ENCODE peak calls at places on chromosomes 13 and 19, in eight cellular contexts. One of them, this sample, is unnamed.

GRCh38 chr13:31731923-31732322 is 7.4 kb upstream of the RXFP2 start:
- DNase-seq in NCI-H1092 treated with DMSO at 0.1 percent for 48 hours: no peak
- DNase-seq in myocyte: no peak
- DNase-seq in hippocampal formation: no peak
- DNase-seq in aorta: no peak
- DNase-seq in NCI-H2081: no peak
- DNase-seq in thoracic aorta: no peak
- DNase-seq in SJSA1: no peak
- DNase-seq in this sample: no peak

GRCh38 chr19:15463865-15464371 is 426 bp downstream of the RASAL3 start:
- DNase-seq in aorta: no peak
- DNase-seq in hippocampal formation: no peak
- DNase-seq in NCI-H1092 treated with DMSO at 0.1 percent for 48 hours: no peak
- DNase-seq in SJSA1: no peak
- DNase-seq in thoracic aorta: no peak
- DNase-seq in NCI-H2081: no peak
- DNase-seq in myocyte: no peak
- DNase-seq in this sample: no peak

GRCh38 chr13:112731667-112732616 is 42.1 kb downstream of the ATP11A start:
- DNase-seq in SJSA1: no peak
- DNase-seq in myocyte: no peak
- DNase-seq in NCI-H2081: no peak
- DNase-seq in NCI-H1092 treated with DMSO at 0.1 percent for 48 hours: no peak
- DNase-seq in aorta: no peak
- DNase-seq in hippocampal formation: no peak
- DNase-seq in thoracic aorta: no peak
- DNase-seq in this sample: no peak

GRCh38 chr19:30224689-30225606 is 147.2 kb upstream of the ZNF536 start:
- DNase-seq in NCI-H2081: no peak
- DNase-seq in hippocampal formation: peak
- DNase-seq in thoracic aorta: no peak
- DNase-seq in myocyte: peak
- DNase-seq in aorta: no peak
- DNase-seq in NCI-H1092 treated with DMSO at 0.1 percent for 48 hours: no peak
- DNase-seq in SJSA1: peak
- DNase-seq in this sample: peak

GRCh38 chr19:31339405-31339804 is 9.8 kb downstream of the TSHZ3 start:
- DNase-seq in NCI-H2081: no peak
- DNase-seq in hippocampal formation: no peak
- DNase-seq in NCI-H1092 treated with DMSO at 0.1 percent for 48 hours: no peak
- DNase-seq in aorta: no peak
- DNase-seq in myocyte: no peak
- DNase-seq in SJSA1: no peak
- DNase-seq in thoracic aorta: no peak
- DNase-seq in this sample: no peak

GRCh38 chr19:38990949-38991697 is 15.6 kb upstream of the FBXO17 start:
- DNase-seq in aorta: no peak
- DNase-seq in SJSA1: no peak
- DNase-seq in thoracic aorta: no peak
- DNase-seq in NCI-H2081: no peak
- DNase-seq in myocyte: peak
- DNase-seq in hippocampal formation: no peak
- DNase-seq in NCI-H1092 treated with DMSO at 0.1 percent for 48 hours: no peak
- DNase-seq in this sample: no peak

GRCh38 chr19:39200066-39200817 is 3.5 kb downstream of the NCCRP1 start:
- DNase-seq in NCI-H2081: no peak
- DNase-seq in hippocampal formation: no peak
- DNase-seq in NCI-H1092 treated with DMSO at 0.1 percent for 48 hours: no peak
- DNase-seq in aorta: no peak
- DNase-seq in myocyte: no peak
- DNase-seq in SJSA1: no peak
- DNase-seq in thoracic aorta: no peak
- DNase-seq in this sample: no peak

GRCh38 chr19:34254552-34255432 is at the start of gene GARRE1:
- DNase-seq in NCI-H2081: peak
- DNase-seq in SJSA1: peak
- DNase-seq in NCI-H1092 treated with DMSO at 0.1 percent for 48 hours: peak
- DNase-seq in thoracic aorta: no peak
- DNase-seq in myocyte: peak
- DNase-seq in hippocampal formation: peak
- DNase-seq in aorta: peak
- DNase-seq in this sample: peak

GRCh38 chr13:36030670-36031331 is 100.4 kb downstream of the DCLK1 start:
- DNase-seq in aorta: no peak
- DNase-seq in hippocampal formation: no peak
- DNase-seq in thoracic aorta: no peak
- DNase-seq in NCI-H1092 treated with DMSO at 0.1 percent for 48 hours: no peak
- DNase-seq in myocyte: peak
- DNase-seq in SJSA1: no peak
- DNase-seq in NCI-H2081: peak
- DNase-seq in this sample: no peak

GRCh38 chr13:26502826-26503225 is 54.7 kb upstream of the WASF3 start:
- DNase-seq in SJSA1: no peak
- DNase-seq in hippocampal formation: no peak
- DNase-seq in NCI-H1092 treated with DMSO at 0.1 percent for 48 hours: no peak
- DNase-seq in thoracic aorta: no peak
- DNase-seq in myocyte: peak
- DNase-seq in aorta: no peak
- DNase-seq in NCI-H2081: no peak
- DNase-seq in this sample: peak

GRCh38 chr13:45339867-45340266 is 1.1 kb downstream of the TPT1 start:
- DNase-seq in NCI-H2081: peak
- DNase-seq in aorta: no peak
- DNase-seq in NCI-H1092 treated with DMSO at 0.1 percent for 48 hours: no peak
- DNase-seq in SJSA1: no peak
- DNase-seq in thoracic aorta: no peak
- DNase-seq in myocyte: no peak
- DNase-seq in hippocampal formation: no peak
- DNase-seq in this sample: no peak

GRCh38 chr13:47310376-47310775 is 413.5 kb upstream of the HTR2A start:
- DNase-seq in myocyte: no peak
- DNase-seq in hippocampal formation: no peak
- DNase-seq in NCI-H1092 treated with DMSO at 0.1 percent for 48 hours: no peak
- DNase-seq in thoracic aorta: no peak
- DNase-seq in SJSA1: no peak
- DNase-seq in NCI-H2081: no peak
- DNase-seq in aorta: no peak
- DNase-seq in this sample: no peak

GRCh38 chr13:21079761-21080730 is 18.7 kb upstream of the LATS2 start:
- DNase-seq in hippocampal formation: no peak
- DNase-seq in thoracic aorta: no peak
- DNase-seq in NCI-H1092 treated with DMSO at 0.1 percent for 48 hours: no peak
- DNase-seq in aorta: no peak
- DNase-seq in NCI-H2081: no peak
- DNase-seq in myocyte: peak
- DNase-seq in SJSA1: peak
- DNase-seq in this sample: peak

GRCh38 chr19:50520822-50521465 is 7.2 kb upstream of the ASPDH start:
- DNase-seq in myocyte: no peak
- DNase-seq in NCI-H2081: no peak
- DNase-seq in SJSA1: no peak
- DNase-seq in aorta: peak
- DNase-seq in NCI-H1092 treated with DMSO at 0.1 percent for 48 hours: no peak
- DNase-seq in thoracic aorta: no peak
- DNase-seq in hippocampal formation: no peak
- DNase-seq in this sample: no peak

GRCh38 chr13:30409911-30410704 is 12.2 kb upstream of the UBE2L5 start:
- DNase-seq in NCI-H2081: no peak
- DNase-seq in NCI-H1092 treated with DMSO at 0.1 percent for 48 hours: no peak
- DNase-seq in SJSA1: peak
- DNase-seq in thoracic aorta: no peak
- DNase-seq in myocyte: peak
- DNase-seq in aorta: no peak
- DNase-seq in hippocampal formation: no peak
- DNase-seq in this sample: peak

GRCh38 chr13:113110852-113111315 is 5.3 kb downstream of the F7 start:
- DNase-seq in myocyte: no peak
- DNase-seq in NCI-H1092 treated with DMSO at 0.1 percent for 48 hours: no peak
- DNase-seq in SJSA1: no peak
- DNase-seq in hippocampal formation: no peak
- DNase-seq in thoracic aorta: no peak
- DNase-seq in NCI-H2081: no peak
- DNase-seq in aorta: peak
- DNase-seq in this sample: no peak

GRCh38 chr19:47232422-47233211 is 1.6 kb upstream of the BBC3 start:
- DNase-seq in SJSA1: peak
- DNase-seq in aorta: no peak
- DNase-seq in myocyte: peak
- DNase-seq in NCI-H2081: no peak
- DNase-seq in thoracic aorta: no peak
- DNase-seq in NCI-H1092 treated with DMSO at 0.1 percent for 48 hours: no peak
- DNase-seq in hippocampal formation: no peak
- DNase-seq in this sample: no peak

GRCh38 chr19:1238373-1239303 is 833 bp upstream of the CBARP start:
- DNase-seq in SJSA1: no peak
- DNase-seq in NCI-H1092 treated with DMSO at 0.1 percent for 48 hours: no peak
- DNase-seq in thoracic aorta: no peak
- DNase-seq in aorta: no peak
- DNase-seq in NCI-H2081: no peak
- DNase-seq in myocyte: no peak
- DNase-seq in hippocampal formation: no peak
- DNase-seq in this sample: no peak

GRCh38 chr19:23799321-23799720 is 40.6 kb upstream of the ZNF681 start:
- DNase-seq in NCI-H2081: peak
- DNase-seq in SJSA1: no peak
- DNase-seq in myocyte: peak
- DNase-seq in NCI-H1092 treated with DMSO at 0.1 percent for 48 hours: peak
- DNase-seq in hippocampal formation: no peak
- DNase-seq in aorta: no peak
- DNase-seq in thoracic aorta: no peak
- DNase-seq in this sample: no peak

GRCh38 chr13:31201341-31202024 is 1.7 kb downstream of the B3GLCT start:
- DNase-seq in SJSA1: peak
- DNase-seq in NCI-H2081: no peak
- DNase-seq in hippocampal formation: no peak
- DNase-seq in aorta: no peak
- DNase-seq in NCI-H1092 treated with DMSO at 0.1 percent for 48 hours: no peak
- DNase-seq in myocyte: peak
- DNase-seq in thoracic aorta: no peak
- DNase-seq in this sample: peak

GRCh38 chr19:46697142-46697960 is 19.6 kb downstream of the PRKD2 start:
- DNase-seq in aorta: peak
- DNase-seq in hippocampal formation: peak
- DNase-seq in myocyte: no peak
- DNase-seq in SJSA1: no peak
- DNase-seq in NCI-H2081: peak
- DNase-seq in NCI-H1092 treated with DMSO at 0.1 percent for 48 hours: no peak
- DNase-seq in thoracic aorta: peak
- DNase-seq in this sample: peak

GRCh38 chr13:33676700-33677048 is 141.3 kb upstream of the RFC3 start:
- DNase-seq in thoracic aorta: no peak
- DNase-seq in NCI-H1092 treated with DMSO at 0.1 percent for 48 hours: peak
- DNase-seq in SJSA1: peak
- DNase-seq in NCI-H2081: peak
- DNase-seq in hippocampal formation: no peak
- DNase-seq in aorta: no peak
- DNase-seq in myocyte: peak
- DNase-seq in this sample: peak

GRCh38 chr19:3668331-3669133 is 31.7 kb downstream of the PIP5K1C start:
- DNase-seq in NCI-H2081: no peak
- DNase-seq in myocyte: no peak
- DNase-seq in aorta: no peak
- DNase-seq in thoracic aorta: no peak
- DNase-seq in SJSA1: no peak
- DNase-seq in NCI-H1092 treated with DMSO at 0.1 percent for 48 hours: no peak
- DNase-seq in hippocampal formation: no peak
- DNase-seq in this sample: no peak

GRCh38 chr13:22220186-22221160 is 549.6 kb downstream of the FGF9 start:
- DNase-seq in hippocampal formation: no peak
- DNase-seq in NCI-H1092 treated with DMSO at 0.1 percent for 48 hours: peak
- DNase-seq in myocyte: no peak
- DNase-seq in thoracic aorta: no peak
- DNase-seq in aorta: no peak
- DNase-seq in NCI-H2081: peak
- DNase-seq in SJSA1: no peak
- DNase-seq in this sample: no peak

GRCh38 chr13:113458218-113459065 is 5.2 kb upstream of the ADPRHL1 start:
- DNase-seq in myocyte: no peak
- DNase-seq in hippocampal formation: no peak
- DNase-seq in aorta: no peak
- DNase-seq in NCI-H1092 treated with DMSO at 0.1 percent for 48 hours: no peak
- DNase-seq in NCI-H2081: no peak
- DNase-seq in SJSA1: peak
- DNase-seq in thoracic aorta: no peak
- DNase-seq in this sample: peak

GRCh38 chr19:35669566-35669965 is 3.2 kb downstream of the UPK1A start:
- DNase-seq in thoracic aorta: no peak
- DNase-seq in aorta: no peak
- DNase-seq in hippocampal formation: no peak
- DNase-seq in SJSA1: no peak
- DNase-seq in myocyte: no peak
- DNase-seq in NCI-H2081: no peak
- DNase-seq in NCI-H1092 treated with DMSO at 0.1 percent for 48 hours: no peak
- DNase-seq in this sample: no peak

This sample was measured in AG08396.